ENCODE peak calls at places on chromosomes 4 and X, in nine cellular contexts. One of them, this sample, is unnamed.

GRCh38 chr4:107862658-107863057 is 37.9 kb downstream of the SGMS2 start:
- DNase-seq in MG63: peak; percentile 4
- DNase-seq in left ventricle myocardium inferior: no peak
- DNase-seq in PC-3: peak; percentile 92
- DNase-seq in naive thymus-derived CD4-positive, alpha-beta T cell: no peak
- DNase-seq in ovary: no peak
- DNase-seq in bronchial epithelial cell: peak; percentile 100
- DNase-seq in kidney epithelial cell: peak; percentile 97
- DNase-seq in thoracic aorta: peak; percentile 4
- DNase-seq in this sample: peak; percentile 42

GRCh38 chrX:109840585-109840984 is 107.5 kb upstream of the ACSL4 start:
- DNase-seq in MG63: peak; percentile 73
- DNase-seq in left ventricle myocardium inferior: no peak
- DNase-seq in PC-3: peak; percentile 81
- DNase-seq in naive thymus-derived CD4-positive, alpha-beta T cell: no peak
- DNase-seq in ovary: no peak
- DNase-seq in bronchial epithelial cell: peak; percentile 90
- DNase-seq in kidney epithelial cell: peak; percentile 82
- DNase-seq in thoracic aorta: peak; percentile 25
- DNase-seq in this sample: peak; percentile 68

GRCh38 chrX:11702965-11703631 is 37.4 kb upstream of the ARHGAP6 start:
- DNase-seq in MG63: no peak
- DNase-seq in left ventricle myocardium inferior: no peak
- DNase-seq in PC-3: no peak
- DNase-seq in naive thymus-derived CD4-positive, alpha-beta T cell: no peak
- DNase-seq in ovary: no peak
- DNase-seq in bronchial epithelial cell: no peak
- DNase-seq in kidney epithelial cell: no peak
- DNase-seq in thoracic aorta: no peak
- DNase-seq in this sample: no peak

GRCh38 chrX:31268359-31268758 is 196.5 kb upstream of the FTHL17 start:
- DNase-seq in MG63: no peak
- DNase-seq in left ventricle myocardium inferior: no peak
- DNase-seq in PC-3: no peak
- DNase-seq in naive thymus-derived CD4-positive, alpha-beta T cell: no peak
- DNase-seq in ovary: no peak
- DNase-seq in bronchial epithelial cell: no peak
- DNase-seq in kidney epithelial cell: no peak
- DNase-seq in thoracic aorta: no peak
- DNase-seq in this sample: no peak

GRCh38 chr4:6222761-6223292 is 22.5 kb upstream of the JAKMIP1 start:
- DNase-seq in MG63: no peak
- DNase-seq in left ventricle myocardium inferior: no peak
- DNase-seq in PC-3: peak; percentile 2
- DNase-seq in naive thymus-derived CD4-positive, alpha-beta T cell: no peak
- DNase-seq in ovary: no peak
- DNase-seq in bronchial epithelial cell: no peak
- DNase-seq in kidney epithelial cell: no peak
- DNase-seq in thoracic aorta: no peak
- DNase-seq in this sample: no peak

GRCh38 chr4:79934660-79935059 is 138.4 kb downstream of the ANTXR2 start:
- DNase-seq in MG63: no peak
- DNase-seq in left ventricle myocardium inferior: no peak
- DNase-seq in PC-3: no peak
- DNase-seq in naive thymus-derived CD4-positive, alpha-beta T cell: no peak
- DNase-seq in ovary: no peak
- DNase-seq in bronchial epithelial cell: no peak
- DNase-seq in kidney epithelial cell: no peak
- DNase-seq in thoracic aorta: no peak
- DNase-seq in this sample: no peak

GRCh38 chrX:74180716-74181115 is 123.3 kb upstream of the ZCCHC13 start:
- DNase-seq in MG63: no peak
- DNase-seq in left ventricle myocardium inferior: no peak
- DNase-seq in PC-3: no peak
- DNase-seq in naive thymus-derived CD4-positive, alpha-beta T cell: no peak
- DNase-seq in ovary: no peak
- DNase-seq in bronchial epithelial cell: no peak
- DNase-seq in kidney epithelial cell: no peak
- DNase-seq in thoracic aorta: no peak
- DNase-seq in this sample: no peak

GRCh38 chr4:29770627-29771026 is 949.5 kb upstream of the PCDH7 start:
- DNase-seq in MG63: no peak
- DNase-seq in left ventricle myocardium inferior: no peak
- DNase-seq in PC-3: peak; percentile 35
- DNase-seq in naive thymus-derived CD4-positive, alpha-beta T cell: no peak
- DNase-seq in ovary: no peak
- DNase-seq in bronchial epithelial cell: no peak
- DNase-seq in kidney epithelial cell: no peak
- DNase-seq in thoracic aorta: no peak
- DNase-seq in this sample: no peak

DNA sequence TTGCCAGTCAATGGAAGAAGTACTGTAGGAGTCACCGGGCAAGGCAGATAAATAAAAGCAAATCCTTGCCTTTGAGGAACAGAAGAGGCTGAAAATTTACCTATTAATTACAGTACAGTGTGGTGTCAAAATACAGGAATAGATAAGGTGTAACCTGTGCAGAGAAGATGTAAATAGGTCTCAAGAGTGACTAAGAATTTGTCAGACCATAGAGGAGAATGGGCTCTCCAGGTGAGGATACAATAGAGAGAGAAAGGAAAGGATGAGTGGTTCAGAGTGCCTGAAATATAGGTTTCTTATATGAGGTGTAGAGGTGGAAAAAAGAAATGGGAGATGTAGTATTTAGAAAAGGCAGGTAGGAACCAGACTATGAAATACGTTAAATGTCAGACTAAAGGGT is 801 bp upstream of the ZC4H2 start:
- DNase-seq in MG63: no peak
- DNase-seq in left ventricle myocardium inferior: no peak
- DNase-seq in PC-3: peak; percentile 7
- DNase-seq in naive thymus-derived CD4-positive, alpha-beta T cell: no peak
- DNase-seq in ovary: no peak
- DNase-seq in bronchial epithelial cell: peak; percentile 71
- DNase-seq in kidney epithelial cell: no peak
- DNase-seq in thoracic aorta: no peak
- DNase-seq in this sample: no peak
- H3K4me3 ChIP-seq in MG63: no peak overlapping the region
- H3K4me3 ChIP-seq in left ventricle myocardium inferior: peak overlapping the region; percentile 72
- H3K4me3 ChIP-seq in PC-3: peak overlapping the region; percentile 85
- H3K4me3 ChIP-seq in naive thymus-derived CD4-positive, alpha-beta T cell: peak overlapping the region; percentile 62
- H3K4me3 ChIP-seq in ovary: no peak overlapping the region
- H3K4me3 ChIP-seq in bronchial epithelial cell: no peak overlapping the region
- H3K4me3 ChIP-seq in kidney epithelial cell: peak overlapping the region; percentile 49
- H3K4me3 ChIP-seq in thoracic aorta: no peak overlapping the region
- H3K4me3 ChIP-seq in this sample: no peak overlapping the region

GRCh38 chrX:21748235-21748634 is 9.7 kb downstream of the SMPX start:
- DNase-seq in MG63: no peak
- DNase-seq in left ventricle myocardium inferior: no peak
- DNase-seq in PC-3: no peak
- DNase-seq in naive thymus-derived CD4-positive, alpha-beta T cell: no peak
- DNase-seq in ovary: no peak
- DNase-seq in bronchial epithelial cell: no peak
- DNase-seq in kidney epithelial cell: no peak
- DNase-seq in thoracic aorta: no peak
- DNase-seq in this sample: no peak

GRCh38 chrX:21749924-21750323 is 8.0 kb downstream of the SMPX start:
- DNase-seq in MG63: no peak
- DNase-seq in left ventricle myocardium inferior: no peak
- DNase-seq in PC-3: no peak
- DNase-seq in naive thymus-derived CD4-positive, alpha-beta T cell: no peak
- DNase-seq in ovary: no peak
- DNase-seq in bronchial epithelial cell: no peak
- DNase-seq in kidney epithelial cell: no peak
- DNase-seq in thoracic aorta: no peak
- DNase-seq in this sample: no peak

GRCh38 chrX:21745756-21746155 is 12.2 kb downstream of the SMPX start:
- DNase-seq in MG63: peak; percentile 15
- DNase-seq in left ventricle myocardium inferior: no peak
- DNase-seq in PC-3: peak; percentile 63
- DNase-seq in naive thymus-derived CD4-positive, alpha-beta T cell: no peak
- DNase-seq in ovary: peak; percentile 16
- DNase-seq in bronchial epithelial cell: no peak
- DNase-seq in kidney epithelial cell: no peak
- DNase-seq in thoracic aorta: no peak
- DNase-seq in this sample: peak; percentile 1

GRCh38 chrX:21744721-21745120 is 13.2 kb downstream of the SMPX start:
- DNase-seq in MG63: no peak
- DNase-seq in left ventricle myocardium inferior: no peak
- DNase-seq in PC-3: no peak
- DNase-seq in naive thymus-derived CD4-positive, alpha-beta T cell: no peak
- DNase-seq in ovary: no peak
- DNase-seq in bronchial epithelial cell: no peak
- DNase-seq in kidney epithelial cell: no peak
- DNase-seq in thoracic aorta: no peak
- DNase-seq in this sample: no peak

GRCh38 chrX:21747523-21747922 is 10.4 kb downstream of the SMPX start:
- DNase-seq in MG63: no peak
- DNase-seq in left ventricle myocardium inferior: no peak
- DNase-seq in PC-3: no peak
- DNase-seq in naive thymus-derived CD4-positive, alpha-beta T cell: no peak
- DNase-seq in ovary: no peak
- DNase-seq in bronchial epithelial cell: no peak
- DNase-seq in kidney epithelial cell: no peak
- DNase-seq in thoracic aorta: no peak
- DNase-seq in this sample: no peak
- H3K4me3 ChIP-seq in MG63: no peak overlapping the region
- H3K4me3 ChIP-seq in left ventricle myocardium inferior: peak overlapping the region; percentile 11
- H3K4me3 ChIP-seq in PC-3: no peak overlapping the region
- H3K4me3 ChIP-seq in naive thymus-derived CD4-positive, alpha-beta T cell: no peak overlapping the region
- H3K4me3 ChIP-seq in ovary: no peak overlapping the region
- H3K4me3 ChIP-seq in bronchial epithelial cell: no peak overlapping the region
- H3K4me3 ChIP-seq in kidney epithelial cell: no peak overlapping the region
- H3K4me3 ChIP-seq in thoracic aorta: no peak overlapping the region
- H3K4me3 ChIP-seq in this sample: no peak overlapping the region

DNA sequence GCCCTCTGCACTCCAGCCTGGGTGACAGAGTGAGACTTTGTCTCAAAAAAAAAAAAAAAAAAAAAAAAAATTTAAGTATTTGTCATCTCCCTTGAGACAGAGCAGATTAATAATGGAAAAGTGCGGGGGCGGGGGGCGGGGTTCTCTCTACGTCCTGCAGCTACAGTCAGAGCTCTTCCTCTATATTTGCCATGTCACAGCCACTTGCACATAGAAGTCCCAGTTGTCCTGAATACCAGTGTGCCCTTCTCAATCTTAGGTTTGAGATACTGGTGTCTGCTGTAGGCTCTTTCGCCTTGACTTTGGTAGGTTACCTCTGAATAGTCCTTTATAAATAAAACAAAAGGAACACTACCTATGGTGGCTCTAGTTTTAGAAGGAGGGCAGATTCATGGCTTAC is 237.8 kb upstream of the PGRMC2 start:
- DNase-seq in MG63: no peak
- DNase-seq in left ventricle myocardium inferior: no peak
- DNase-seq in PC-3: peak; percentile 13
- DNase-seq in naive thymus-derived CD4-positive, alpha-beta T cell: no peak
- DNase-seq in ovary: no peak
- DNase-seq in bronchial epithelial cell: peak; percentile 32
- DNase-seq in kidney epithelial cell: no peak
- DNase-seq in thoracic aorta: no peak
- DNase-seq in this sample: no peak
- H3K4me3 ChIP-seq in MG63: no peak overlapping the region
- H3K4me3 ChIP-seq in left ventricle myocardium inferior: no peak overlapping the region
- H3K4me3 ChIP-seq in PC-3: peak overlapping the region; percentile 38
- H3K4me3 ChIP-seq in naive thymus-derived CD4-positive, alpha-beta T cell: no peak overlapping the region
- H3K4me3 ChIP-seq in ovary: no peak overlapping the region
- H3K4me3 ChIP-seq in bronchial epithelial cell: no peak overlapping the region
- H3K4me3 ChIP-seq in kidney epithelial cell: no peak overlapping the region
- H3K4me3 ChIP-seq in thoracic aorta: no peak overlapping the region
- H3K4me3 ChIP-seq in this sample: no peak overlapping the region

DNA sequence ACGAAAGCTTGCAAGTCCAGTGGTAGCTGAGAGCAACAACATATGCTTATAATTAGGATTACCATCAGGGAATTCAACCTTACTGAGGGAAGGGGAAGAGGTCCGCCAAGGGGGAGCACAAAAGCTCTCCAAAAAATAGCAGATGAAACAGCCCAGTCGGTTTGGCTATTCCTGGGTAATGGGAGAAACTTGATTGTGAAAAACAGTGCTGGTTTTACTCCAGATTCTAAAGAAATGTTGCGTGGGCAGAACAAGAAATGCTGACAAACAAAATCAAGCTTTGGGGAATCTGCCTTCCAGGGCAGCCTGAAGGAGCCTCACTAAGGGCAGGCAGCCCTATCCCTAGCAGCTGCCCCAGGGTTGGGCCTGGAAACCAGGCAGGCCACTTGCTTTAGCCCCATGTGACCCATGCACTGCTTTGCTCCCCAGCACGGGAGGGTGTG is 160.8 kb upstream of the LDB2 start:
- DNase-seq in MG63: peak; percentile 20
- DNase-seq in left ventricle myocardium inferior: peak; percentile 50
- DNase-seq in PC-3: no peak
- DNase-seq in naive thymus-derived CD4-positive, alpha-beta T cell: no peak
- DNase-seq in ovary: peak; percentile 28
- DNase-seq in bronchial epithelial cell: no peak
- DNase-seq in kidney epithelial cell: no peak
- DNase-seq in thoracic aorta: no peak
- DNase-seq in this sample: peak; percentile 37
- H3K4me3 ChIP-seq in MG63: no peak overlapping the region
- H3K4me3 ChIP-seq in left ventricle myocardium inferior: peak overlapping the region; percentile 17
- H3K4me3 ChIP-seq in PC-3: no peak overlapping the region
- H3K4me3 ChIP-seq in naive thymus-derived CD4-positive, alpha-beta T cell: no peak overlapping the region
- H3K4me3 ChIP-seq in ovary: no peak overlapping the region
- H3K4me3 ChIP-seq in bronchial epithelial cell: no peak overlapping the region
- H3K4me3 ChIP-seq in kidney epithelial cell: no peak overlapping the region
- H3K4me3 ChIP-seq in thoracic aorta: peak overlapping the region; percentile 9
- H3K4me3 ChIP-seq in this sample: no peak overlapping the region

This sample was measured in SJSA1.